ENCODE peak calls at places on chromosomes 4 and X, in six cellular contexts. B is mammary epithelial cell, Z is psoas muscle, O is PC-3, C is transverse colon, H is GM23248. M is an unnamed sample. For H3K9me3 and H3K27me3, the result is how much of the 10 kb centered on the place peaks cover.

GRCh38 chr4:30555778-30556177 is 164.4 kb upstream of the PCDH7 start:
- DNase-seq in B (no peak), Z (no peak), O (no peak), C (no peak), H (no peak), M (no peak)

GRCh38 chrX:78532363-78532762 is 126.8 kb downstream of the RTL3 start:
- DNase-seq in B (no peak), Z (no peak), O (peak), C (no peak), H (no peak), M (no peak)

GRCh38 chr4:98110214-98110613 is 33.1 kb downstream of the STPG2 start:
- DNase-seq in B (no peak), Z (no peak), O (no peak), C (no peak), H (no peak), M (no peak)

GRCh38 chr4:150593996-150594395 is 12.0 kb downstream of the MAB21L2 start:
- DNase-seq in B (no peak), Z (no peak), O (peak), C (no peak), H (peak), M (no peak)

GRCh38 chr4:78311306-78311705 is 240.3 kb upstream of the ANXA3 start:
- DNase-seq in B (no peak), Z (no peak), O (no peak), C (no peak), H (no peak), M (no peak)

GRCh38 chrX:153764786-153765137 is 713 bp downstream of the PLXNB3 start:
- DNase-seq in B (no peak), Z (no peak), O (no peak), C (no peak), H (no peak), M (no peak)

GRCh38 chrX:107153005-107153404 is 34.4 kb upstream of the RBM41 start:
- DNase-seq in B (no peak), Z (no peak), O (no peak), C (no peak), H (no peak), M (no peak)

GRCh38 chr4:144501231-144501780 is 144.7 kb upstream of the HHIP start:
- DNase-seq in B (peak), Z (no peak), O (no peak), C (no peak), H (no peak), M (no peak)

GRCh38 chr4:5554376-5554775 is 154.0 kb downstream of the EVC2 start:
- DNase-seq in B (no peak), Z (no peak), O (no peak), C (no peak), H (no peak), M (no peak)

GRCh38 chrX:67563469-67564448 is 19.9 kb downstream of the AR start:
- DNase-seq in B (no peak), Z (no peak), O (no peak), C (no peak), H (peak), M (no peak)

GRCh38 chrX:154465601-154466000 is 7.5 kb downstream of the PLXNA3 start:
- DNase-seq in B (no peak), Z (no peak), O (no peak), C (no peak), H (no peak), M (no peak)

GRCh38 chr4:47482326-47482725 is 2.7 kb upstream of the ATP10D start:
- DNase-seq in B (peak), Z (no peak), O (peak), C (no peak), H (peak), M (no peak)

GRCh38 chr4:69991016-69991415 is 4.8 kb upstream of the STATH start:
- DNase-seq in B (no peak), Z (no peak), O (no peak), C (no peak), H (no peak), M (no peak)

GRCh38 chrX:104137496-104137895 is 19.3 kb downstream of the SLC25A53 start:
- DNase-seq in B (no peak), Z (no peak), O (peak), C (no peak), H (peak), M (no peak)

GRCh38 chrX:39900788-39901170 is 197.0 kb downstream of the BCOR start:
- DNase-seq in B (no peak), Z (no peak), O (no peak), C (no peak), H (peak), M (no peak)
- H3K4me3 ChIP-seq in B (no peak), Z (peak), O (no peak), C (no peak), H (no peak), M (no peak)

GRCh38 chrX:40172169-40172979 is 74.6 kb upstream of the BCOR start:
- DNase-seq in B (peak), Z (peak), O (peak), C (peak), H (peak), M (peak)

GRCh38 chrX:40172980-40173661 is 75.4 kb upstream of the BCOR start:
- DNase-seq in B (no peak), Z (no peak), O (no peak), C (no peak), H (no peak), M (no peak)

GRCh38 chrX:40174594-40175415 is 77.0 kb upstream of the BCOR start:
- DNase-seq in B (no peak), Z (peak), O (peak), C (peak), H (peak), M (peak)

GRCh38 chrX:40175416-40176255 is 77.9 kb upstream of the BCOR start:
- DNase-seq in B (no peak), Z (peak), O (peak), C (peak), H (peak), M (peak)

DNA sequence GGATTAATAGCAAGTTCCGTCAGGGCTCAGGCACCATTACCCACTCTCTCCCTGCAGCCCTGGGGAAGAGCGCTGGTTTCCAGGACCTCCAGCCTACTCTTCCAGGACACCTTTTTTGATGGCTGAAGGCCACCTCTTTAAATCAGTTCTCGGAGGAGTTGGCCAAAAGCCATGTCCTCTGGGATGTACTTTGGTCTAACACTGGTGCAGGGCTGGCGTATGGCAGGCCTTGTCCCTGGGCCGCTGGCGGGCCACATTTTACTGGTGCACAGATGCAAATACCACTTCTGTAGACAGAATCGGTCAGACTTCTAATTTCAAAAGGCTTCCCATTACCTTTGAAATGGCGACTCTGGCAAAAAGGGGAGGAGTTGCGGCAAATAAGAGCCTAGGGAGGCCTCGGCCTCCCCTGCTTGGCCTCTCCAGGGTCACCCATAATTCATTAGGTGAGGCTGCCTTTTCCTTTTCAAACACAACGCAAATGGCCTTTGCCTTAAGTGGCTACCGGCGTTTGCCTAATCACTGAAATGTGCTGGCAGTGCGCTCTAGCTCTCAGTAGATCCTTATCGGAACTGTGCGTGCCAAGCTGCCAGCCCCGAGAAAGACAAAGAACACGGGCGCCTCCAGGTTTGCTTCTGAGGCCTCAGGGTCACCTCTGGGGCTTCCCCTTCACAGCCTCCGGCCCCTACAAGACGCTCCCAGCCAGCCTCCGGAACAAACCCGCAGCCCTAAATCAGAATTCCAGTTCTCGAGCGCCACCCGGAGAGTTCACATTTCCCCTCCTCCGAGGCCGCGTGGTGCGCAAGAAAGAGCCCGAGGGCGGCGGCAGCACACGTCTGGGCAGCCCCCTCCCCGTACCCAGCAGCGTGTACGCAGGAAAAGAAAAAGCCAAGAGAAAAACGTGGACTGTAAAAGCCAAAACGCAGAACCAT is 76.2 kb upstream of the BCOR start:
- DNase-seq in B (no peak), Z (peak), O (peak), C (peak), H (peak), M (no peak)
- H3K9me3 ChIP-seq in B (under half), Z (under half), O (under half), C (under half), H (under half), M (under half)

GRCh38 chrX:18649498-18649951 is 22.4 kb downstream of the RS1 start:
- DNase-seq in B (no peak), Z (no peak), O (no peak), C (no peak), H (no peak), M (no peak)
- H3K27me3 ChIP-seq in B (under half), Z (under half), O (under half), C (under half), H (under half), M (under half)

GRCh38 chr4:141635726-141636076 is 682 bp upstream of the IL15 start:
- DNase-seq in B (no peak), Z (no peak), O (no peak), C (no peak), H (no peak), M (no peak)
- H3K4me3 ChIP-seq in B (peak), Z (peak), O (peak), C (peak), H (peak), M (peak)

GRCh38 chr4:637536-637935 is 12.2 kb downstream of the PDE6B start:
- DNase-seq in B (no peak), Z (no peak), O (no peak), C (no peak), H (no peak), M (no peak)
- H3K9me3 ChIP-seq in B (under half), Z (under half), O (under half), C (under half), H (under half), M (under half)

GRCh38 chrX:55336176-55336575 is 71.5 kb upstream of the PAGE3 start:
- DNase-seq in B (no peak), Z (no peak), O (no peak), C (no peak), H (no peak), M (no peak)
- H3K27me3 ChIP-seq in B (under half), Z (under half), O (under half), C (under half), H (under half), M (under half)

GRCh38 chr4:85474818-85475630 is at the start of gene ARHGAP24:
- DNase-seq in B (peak), Z (peak), O (peak), C (peak), H (peak), M (peak)

GRCh38 chr4:85482000-85482738 is 7.2 kb downstream of the ARHGAP24 start:
- DNase-seq in B (no peak), Z (no peak), O (no peak), C (no peak), H (no peak), M (no peak)

GRCh38 chr4:85477538-85477937 is 2.6 kb downstream of the ARHGAP24 start:
- DNase-seq in B (no peak), Z (no peak), O (no peak), C (no peak), H (peak), M (peak)

GRCh38 chr4:85475631-85476233 is 782 bp downstream of the ARHGAP24 start:
- DNase-seq in B (no peak), Z (peak), O (no peak), C (no peak), H (peak), M (peak)

GRCh38 chr4:85478576-85478975 is 3.6 kb downstream of the ARHGAP24 start:
- DNase-seq in B (no peak), Z (no peak), O (no peak), C (no peak), H (peak), M (no peak)
- H3K4me3 ChIP-seq in B (no peak), Z (no peak), O (no peak), C (no peak), H (peak), M (no peak)

GRCh38 chrX:8844157-8844556 is 43.0 kb upstream of the FAM9A start:
- DNase-seq in B (no peak), Z (no peak), O (peak), C (no peak), H (no peak), M (no peak)
- H3K9me3 ChIP-seq in B (under half), Z (under half), O (under half), C (under half), H (under half), M (under half)

DNA sequence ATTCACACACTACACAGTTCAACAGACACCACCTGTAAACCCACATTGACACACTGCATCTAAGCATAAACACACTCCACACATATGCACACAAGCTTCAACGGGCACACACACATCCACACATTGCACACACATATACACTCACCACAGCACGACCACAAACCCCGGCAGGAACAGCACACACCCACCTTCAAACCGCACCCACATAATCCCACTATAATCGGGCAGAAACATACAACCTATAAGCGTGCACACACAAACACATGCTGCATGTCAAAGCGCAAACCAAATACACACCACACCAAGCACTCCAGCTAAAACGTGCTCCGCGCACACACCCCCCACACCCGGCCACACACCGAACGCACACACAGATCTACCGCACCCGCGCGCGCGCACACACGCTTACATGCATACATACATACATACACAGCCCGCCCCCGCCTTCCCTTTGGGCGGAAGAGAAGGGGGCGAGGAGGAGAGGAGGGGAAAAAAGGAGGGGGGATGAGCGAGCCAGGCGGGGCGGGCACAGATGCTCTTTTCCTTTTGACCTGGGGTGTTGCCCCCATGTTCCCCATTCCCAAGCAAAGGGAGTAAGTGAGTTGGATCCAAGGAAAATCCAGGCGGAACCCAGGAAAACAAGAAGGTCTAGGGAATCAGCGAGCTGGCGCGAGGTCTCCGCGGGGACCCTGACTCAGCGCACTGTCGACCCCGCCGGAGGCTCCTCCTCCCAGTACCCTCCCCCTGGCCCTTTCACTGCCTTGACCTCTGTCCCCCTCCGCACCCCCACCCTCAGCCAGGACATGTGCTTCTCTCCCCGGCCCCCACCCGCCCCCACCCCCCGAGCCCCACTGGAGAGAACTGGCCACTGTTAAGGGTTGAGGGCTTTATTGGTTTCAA is 9.9 kb downstream of the ARHGAP36 start:
- DNase-seq in B (no peak), Z (no peak), O (no peak), C (no peak), H (no peak), M (no peak)
- H3K27me3 ChIP-seq in B (under half), Z (half or more), O (under half), C (under half), H (under half), M (under half)

GRCh38 chrX:1595711-1596060 is 4.3 kb downstream of the AKAP17A start:
- DNase-seq in B (no peak), Z (no peak), O (no peak), C (no peak), H (no peak), M (no peak)

GRCh38 chrX:1592863-1593201 is 1.4 kb downstream of the AKAP17A start:
- DNase-seq in B (no peak), Z (no peak), O (no peak), C (no peak), H (peak), M (no peak)

GRCh38 chrX:1591863-1592127 is 391 bp downstream of the AKAP17A start:
- DNase-seq in B (no peak), Z (no peak), O (no peak), C (no peak), H (peak), M (no peak)

GRCh38 chrX:1592128-1592862 is 891 bp downstream of the AKAP17A start:
- DNase-seq in B (peak), Z (no peak), O (peak), C (peak), H (peak), M (peak)

DNA sequence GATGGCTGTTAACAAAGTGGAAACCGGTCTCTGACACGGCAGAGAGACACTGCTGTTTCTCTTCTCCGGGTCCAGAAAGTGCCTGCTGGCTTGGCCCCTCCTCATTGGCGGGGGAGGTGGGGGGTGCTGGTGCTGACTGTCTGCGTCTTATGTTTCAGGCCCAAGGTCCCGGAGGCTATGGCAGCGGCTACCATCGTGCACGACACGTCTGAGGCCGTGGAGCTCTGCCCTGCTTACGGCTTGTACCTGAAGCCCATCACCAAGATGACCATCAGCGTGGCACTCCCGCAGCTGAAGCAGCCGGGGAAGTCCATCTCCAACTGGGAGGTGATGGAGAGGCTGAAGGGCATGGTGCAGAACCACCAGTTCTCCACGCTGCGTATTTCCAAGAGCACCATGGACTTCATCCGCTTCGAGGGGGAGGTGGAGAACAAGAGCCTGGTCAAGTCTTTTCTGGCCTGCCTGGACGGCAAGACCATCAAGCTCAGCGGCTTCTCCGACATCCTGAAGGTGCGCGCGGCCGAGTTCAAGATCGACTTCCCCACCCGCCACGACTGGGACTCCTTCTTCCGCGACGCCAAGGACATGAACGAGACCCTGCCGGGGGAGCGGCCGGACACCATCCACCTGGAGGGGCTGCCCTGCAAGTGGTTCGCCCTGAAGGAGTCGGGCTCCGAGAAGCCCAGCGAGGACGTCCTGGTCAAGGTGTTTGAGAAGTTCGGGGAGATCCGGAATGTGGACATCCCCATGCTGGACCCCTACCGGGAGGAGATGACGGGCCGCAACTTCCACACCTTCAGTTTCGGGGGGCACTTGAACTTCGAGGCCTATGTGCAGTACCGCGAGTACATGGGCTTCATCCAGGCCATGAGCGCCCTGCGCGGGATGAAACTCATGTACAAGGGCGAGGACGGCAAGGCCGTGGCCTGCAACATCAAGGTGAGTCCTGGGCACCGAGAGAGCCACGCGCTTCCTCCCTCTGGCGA is 2.2 kb downstream of the AKAP17A start:
- DNase-seq in B (no peak), Z (no peak), O (no peak), C (no peak), H (no peak), M (no peak)
- H3K4me3 ChIP-seq in B (peak), Z (peak), O (peak), C (no peak), H (peak), M (peak)